ENCODE peak calls at places on chromosomes 16 and 17, in six cellular contexts. Y, V, U, B, C and M are unnamed samples.

GRCh38 chr17:43701318-43701743 is 39.6 kb upstream of the MEOX1 start:
- DNase-seq in Y (peak), V (no peak), U (no peak), B (no peak), C (peak), M (no peak)

GRCh38 chr17:49465352-49465751 is 29.7 kb upstream of the NGFR start:
- DNase-seq in Y (no peak), V (no peak), U (no peak), B (no peak), C (no peak), M (no peak)

GRCh38 chr17:73686961-73687360 is 42.7 kb upstream of the SDK2 start:
- DNase-seq in Y (no peak), V (no peak), U (no peak), B (no peak), C (no peak), M (no peak)

GRCh38 chr17:43956222-43956621 is 2.5 kb upstream of the PYY start:
- DNase-seq in Y (no peak), V (no peak), U (no peak), B (no peak), C (no peak), M (no peak)

GRCh38 chr17:46175891-46176290 is 17.3 kb downstream of the KANSL1 start:
- DNase-seq in Y (no peak), V (no peak), U (no peak), B (no peak), C (no peak), M (no peak)

GRCh38 chr17:74972107-74972972 is at the start of gene HID1:
- DNase-seq in Y (no peak), V (peak), U (peak), B (peak), C (peak), M (peak)

GRCh38 chr17:40079545-40079944 is 16.8 kb downstream of the THRA start:
- DNase-seq in Y (no peak), V (no peak), U (no peak), B (no peak), C (no peak), M (no peak)

GRCh38 chr17:48100591-48101011 is 677 bp downstream of the CBX1 start:
- DNase-seq in Y (peak), V (no peak), U (no peak), B (peak), C (no peak), M (no peak)

GRCh38 chr17:46815474-46816353 is 2.8 kb downstream of the WNT3 start:
- DNase-seq in Y (no peak), V (no peak), U (no peak), B (no peak), C (no peak), M (no peak)

GRCh38 chr16:89764711-89765201 is 43.4 kb downstream of the ZNF276 start:
- DNase-seq in Y (no peak), V (no peak), U (no peak), B (peak), C (peak), M (peak)

GRCh38 chr17:35553310-35553709 is 7.3 kb downstream of the SLFN14 start:
- DNase-seq in Y (no peak), V (no peak), U (no peak), B (no peak), C (no peak), M (no peak)

GRCh38 chr17:8698142-8699050 is 46.2 kb downstream of the CCDC42 start:
- DNase-seq in Y (peak), V (no peak), U (no peak), B (peak), C (no peak), M (no peak)